ENCODE peak calls at places on chromosomes 7 and 10, in eight cellular contexts. C is spleen, N is GM20000, K is AG09309, I is Calu3, E is lower lobe of right lung, O is endothelial cell, V is GM06990. A is an unnamed sample.
A peak's percentile ranks its signal among the peaks of the same experiment; 100 is the strongest.

GRCh38 chr10:119849944-119850343 is 22.7 kb downstream of the MCMBP start:
- DNase-seq in C (no peak), N (no peak), K (no peak), I (no peak), E (no peak), O (no peak), V (no peak), A (no peak)

GRCh38 chr10:34650156-34650555 is 164.9 kb downstream of the PARD3 start:
- DNase-seq in C (no peak), N (no peak), K (no peak), I (no peak), E (no peak), O (no peak), V (peak; percentile 59), A (no peak)

GRCh38 chr7:15113752-15114151 is 211.2 kb upstream of the DGKB start:
- DNase-seq in C (no peak), N (no peak), K (peak; percentile 4), I (no peak), E (no peak), O (no peak), V (no peak), A (no peak)

GRCh38 chr10:71447676-71448075 is 51.0 kb downstream of the CDH23 start:
- DNase-seq in C (no peak), N (no peak), K (no peak), I (peak; percentile 32), E (no peak), O (no peak), V (no peak), A (no peak)

GRCh38 chr10:70472799-70473452 is 5.6 kb upstream of the PALD1 start:
- DNase-seq in C (no peak), N (no peak), K (no peak), I (no peak), E (no peak), O (no peak), V (no peak), A (no peak)

GRCh38 chr7:34087892-34088891 is 182.9 kb downstream of the BMPER start:
- DNase-seq in C (no peak), N (no peak), K (no peak), I (peak; percentile 79), E (no peak), O (peak; percentile 53), V (no peak), A (peak; percentile 14)

GRCh38 chr10:124231188-124232135 is 138.1 kb upstream of the CHST15 start:
- DNase-seq in C (no peak), N (peak; percentile 63), K (no peak), I (no peak), E (no peak), O (no peak), V (peak; percentile 60), A (no peak)

GRCh38 chr7:116499168-116500070 is at the start of gene CAV2:
- DNase-seq in C (peak; percentile 84), N (peak; percentile 54), K (no peak), I (peak; percentile 79), E (peak; percentile 82), O (peak; percentile 62), V (peak; percentile 19), A (peak; percentile 46)

GRCh38 chr7:52271663-52272062 is 763.8 kb upstream of the POM121L12 start:
- DNase-seq in C (no peak), N (no peak), K (no peak), I (no peak), E (no peak), O (no peak), V (no peak), A (no peak)

GRCh38 chr7:2451171-2452073 is 24.8 kb downstream of the GRIFIN start:
- DNase-seq in C (peak; percentile 97), N (peak; percentile 92), K (no peak), I (peak; percentile 99), E (peak; percentile 92), O (peak; percentile 94), V (peak; percentile 76), A (peak; percentile 77)

GRCh38 chr10:32054087-32054486 is 2.1 kb downstream of the KIF5B start:
- DNase-seq in C (no peak), N (no peak), K (peak; percentile 43), I (no peak), E (no peak), O (no peak), V (no peak), A (no peak)

GRCh38 chr10:110893559-110894179 is 21.9 kb downstream of the PDCD4 start:
- DNase-seq in C (no peak), N (peak; percentile 29), K (no peak), I (no peak), E (no peak), O (no peak), V (no peak), A (no peak)

GRCh38 chr10:113018034-113018433 is 68.0 kb downstream of the TCF7L2 start:
- DNase-seq in C (no peak), N (no peak), K (no peak), I (no peak), E (no peak), O (no peak), V (no peak), A (no peak)

GRCh38 chr10:45219416-45219815 is 96.0 kb downstream of the OR13A1 start:
- DNase-seq in C (no peak), N (no peak), K (no peak), I (no peak), E (no peak), O (no peak), V (no peak), A (no peak)

GRCh38 chr10:95282115-95282514 is 8.7 kb downstream of the PDLIM1 start:
- DNase-seq in C (no peak), N (no peak), K (no peak), I (no peak), E (no peak), O (no peak), V (no peak), A (no peak)

GRCh38 chr10:95287281-95287680 is 3.5 kb downstream of the PDLIM1 start:
- DNase-seq in C (no peak), N (no peak), K (no peak), I (no peak), E (no peak), O (no peak), V (no peak), A (no peak)

GRCh38 chr10:95286707-95287106 is 4.1 kb downstream of the PDLIM1 start:
- DNase-seq in C (no peak), N (no peak), K (no peak), I (no peak), E (no peak), O (no peak), V (no peak), A (no peak)

GRCh38 chr10:95285556-95285955 is 5.2 kb downstream of the PDLIM1 start:
- DNase-seq in C (no peak), N (no peak), K (no peak), I (no peak), E (no peak), O (no peak), V (no peak), A (no peak)

DNA sequence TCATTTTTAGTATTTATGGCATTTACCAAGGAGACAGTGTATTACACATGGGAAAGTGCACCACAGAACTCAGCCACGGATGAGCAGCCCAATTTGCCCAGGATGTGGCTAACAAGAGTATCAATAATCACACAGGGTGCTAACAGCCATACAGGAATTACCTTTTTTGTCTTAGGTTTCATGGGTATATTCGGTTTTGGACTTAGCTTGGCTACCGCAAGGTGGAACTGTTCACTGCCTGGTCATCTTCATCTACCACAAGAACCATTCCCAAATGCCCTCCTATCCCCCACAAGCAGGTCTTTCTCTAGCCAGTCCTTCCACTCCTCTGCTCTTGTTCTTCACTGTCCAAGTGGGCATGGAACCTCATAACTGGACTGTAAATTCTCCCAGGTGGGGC is 6.0 kb downstream of the PDLIM1 start:
- DNase-seq in C (no peak), N (no peak), K (no peak), I (no peak), E (no peak), O (no peak), V (no peak), A (no peak)
- TF ChIP-seq CTCF in C (no peak), N (no peak), K (no peak), I (no peak), E (no peak), O (no peak), V (peak; percentile 38), A (no peak)

GRCh38 chr10:89389254-89389653 is 3.2 kb upstream of the IFIT1 start:
- DNase-seq in C (no peak), N (peak; percentile 11), K (no peak), I (no peak), E (no peak), O (no peak), V (no peak), A (no peak)
- TF ChIP-seq CTCF in C (no peak), N (no peak), K (peak; percentile 42), I (no peak), E (peak; percentile 27), O (no peak), V (peak; percentile 44), A (peak; percentile 41)

GRCh38 chr7:17646181-17646956 is 293.9 kb downstream of the SNX13 start:
- DNase-seq in C (no peak), N (no peak), K (no peak), I (peak; percentile 26), E (no peak), O (no peak), V (no peak), A (no peak)

GRCh38 chr7:17654940-17655339 is 285.4 kb downstream of the SNX13 start:
- DNase-seq in C (no peak), N (no peak), K (no peak), I (no peak), E (no peak), O (no peak), V (no peak), A (no peak)

GRCh38 chr7:17651296-17651695 is 289.0 kb downstream of the SNX13 start:
- DNase-seq in C (no peak), N (no peak), K (no peak), I (no peak), E (no peak), O (no peak), V (no peak), A (no peak)

DNA sequence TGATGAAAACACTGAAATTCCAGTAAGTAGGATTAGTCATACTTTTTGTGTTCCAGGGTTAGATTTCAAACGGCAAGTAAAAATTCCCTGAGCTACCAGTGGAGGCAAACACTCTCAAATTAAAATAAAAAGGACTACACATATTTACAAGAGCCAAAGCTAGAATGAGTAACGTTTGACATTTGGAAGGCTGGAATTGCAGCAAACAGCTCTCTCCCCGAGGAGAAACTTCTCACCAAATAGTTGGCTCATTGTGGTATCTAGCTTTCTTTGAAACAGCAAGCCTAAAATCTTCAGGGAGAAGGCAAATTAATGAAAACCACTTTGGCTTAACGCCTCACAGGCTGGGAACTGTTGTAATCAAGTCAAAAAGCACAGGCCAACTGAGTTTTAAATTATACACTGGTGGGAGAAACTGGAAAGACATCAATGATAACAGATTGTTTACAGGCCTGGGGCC is 288.3 kb downstream of the SNX13 start:
- DNase-seq in C (no peak), N (no peak), K (peak; percentile 90), I (no peak), E (no peak), O (no peak), V (no peak), A (no peak)
- TF ChIP-seq CTCF in C (no peak), N (no peak), K (peak; percentile 40), I (no peak), E (no peak), O (no peak), V (no peak), A (no peak)

DNA sequence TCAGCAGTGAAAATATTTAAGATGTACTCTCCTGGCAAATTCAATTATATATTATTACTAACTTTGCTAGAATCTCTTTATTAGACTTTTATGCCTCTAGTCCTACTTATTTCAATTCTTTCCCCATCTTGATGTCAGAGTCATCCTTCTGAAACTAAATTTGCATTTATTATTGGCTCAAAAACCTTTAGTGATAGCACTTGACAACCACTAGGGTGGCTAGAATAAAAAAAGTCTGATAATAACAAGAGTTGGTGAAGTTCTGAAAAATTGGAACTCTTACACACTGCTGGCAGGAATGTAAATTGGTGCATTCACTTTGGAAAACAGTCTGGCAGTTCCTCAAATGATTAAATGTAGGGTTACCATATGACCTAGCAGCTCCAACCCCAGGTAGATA is 73.8 kb downstream of the LSMEM1 start:
- DNase-seq in C (no peak), N (no peak), K (no peak), I (no peak), E (no peak), O (no peak), V (no peak), A (no peak)
- TF ChIP-seq CTCF in C (no peak), N (no peak), K (no peak), I (no peak), E (no peak), O (peak; percentile 30), V (no peak), A (peak; percentile 17)

A was measured in progenitor cell of endocrine pancreas.